ENCODE peak calls at places on chromosomes 11 and 22, in eight cellular contexts. R is tibial nerve; G is RWPE2; W is CD4-positive, alpha-beta memory T cell; V is fibroblast of lung; D is sigmoid colon; E is heart right ventricle; U is GM23338. S is an unnamed sample. For H3K4me1, the result is how much of the 10 kb centered on the place peaks cover.

GRCh38 chr11:122213111-122213510 is 97.1 kb upstream of the BLID start:
- DNase-seq in G (no peak), U (no peak), R (no peak), E (no peak), V (no peak), D (no peak), W (no peak), S (no peak)

GRCh38 chr22:49621601-49622210 is 206.0 kb downstream of the BRD1 start:
- DNase-seq in R (no peak), U (no peak), V (no peak), E (no peak), D (peak), G (peak), W (no peak), S (no peak)

GRCh38 chr11:1825039-1825740 is 9.6 kb upstream of the SYT8 start:
- DNase-seq in U (peak), V (no peak), G (no peak), E (no peak), D (no peak), R (no peak), W (no peak), S (no peak)

GRCh38 chr11:107819361-107820014 is 39.1 kb downstream of the SLC35F2 start:
- DNase-seq in D (no peak), W (no peak), U (no peak), G (no peak), V (peak), R (no peak), E (no peak), S (no peak)

GRCh38 chr11:64518928-64519327 is 72.1 kb upstream of the SLC22A12 start:
- DNase-seq in W (no peak), E (no peak), D (no peak), R (no peak), U (no peak), G (no peak), V (no peak), S (no peak)

GRCh38 chr22:46908641-46909107 is 146.2 kb downstream of the TBC1D22A start:
- DNase-seq in U (no peak), E (no peak), G (no peak), D (no peak), R (no peak), V (no peak), W (no peak), S (no peak)

GRCh38 chr11:64969209-64969608 is 2.7 kb downstream of the MAJIN start:
- DNase-seq in G (no peak), W (no peak), R (no peak), E (no peak), U (no peak), D (no peak), V (peak), S (no peak)

GRCh38 chr11:128949791-128950454 is 7.3 kb upstream of the TP53AIP1 start:
- DNase-seq in U (no peak), W (no peak), G (no peak), R (no peak), E (no peak), D (no peak), V (no peak), S (no peak)

GRCh38 chr22:35892192-35892591 is 136.4 kb downstream of the RBFOX2 start:
- DNase-seq in G (no peak), E (no peak), D (no peak), R (no peak), W (no peak), V (peak), U (no peak), S (no peak)

GRCh38 chr11:35330924-35331323 is 88.4 kb downstream of the SLC1A2 start:
- DNase-seq in W (peak), E (no peak), V (no peak), G (no peak), R (no peak), D (no peak), U (no peak), S (no peak)

GRCh38 chr22:36162127-36163034 is 1.8 kb upstream of the APOL3 start:
- DNase-seq in V (peak), E (no peak), D (no peak), W (peak), U (no peak), R (no peak), G (no peak), S (no peak)

GRCh38 chr11:94036096-94036495 is 14.9 kb downstream of the HEPHL1 start:
- DNase-seq in W (no peak), R (no peak), D (no peak), G (no peak), E (no peak), V (no peak), U (no peak), S (no peak)

GRCh38 chr11:116736763-116737162 is 36.0 kb downstream of the BUD13 start:
- DNase-seq in U (peak), G (no peak), R (no peak), W (no peak), E (no peak), D (no peak), V (no peak), S (no peak)

GRCh38 chr11:35907648-35908431 is 36.0 kb upstream of the LDLRAD3 start:
- DNase-seq in U (no peak), G (no peak), E (no peak), R (peak), D (peak), V (peak), W (no peak), S (no peak)

GRCh38 chr11:118435233-118435892 is 929 bp upstream of the KMT2A start:
- DNase-seq in E (peak), G (peak), W (peak), R (peak), D (peak), V (peak), U (peak), S (peak)

GRCh38 chr22:38925571-38926041 is 31.8 kb upstream of the APOBEC3A start:
- DNase-seq in U (no peak), G (no peak), E (no peak), D (no peak), W (no peak), R (no peak), V (peak), S (no peak)

GRCh38 chr11:14300661-14301304 is 58.2 kb downstream of the RRAS2 start:
- DNase-seq in W (no peak), R (peak), V (peak), E (no peak), D (peak), U (peak), G (no peak), S (peak)

GRCh38 chr11:36210529-36210928 is 78.7 kb downstream of the COMMD9 start:
- DNase-seq in U (no peak), W (no peak), E (no peak), G (no peak), D (no peak), R (no peak), V (no peak), S (no peak)

GRCh38 chr11:93196816-93197382 is 892 bp downstream of the SLC36A4 start:
- DNase-seq in V (no peak), G (no peak), E (no peak), W (no peak), R (no peak), D (no peak), U (peak), S (no peak)

GRCh38 chr11:69242583-69242940 is 51.4 kb upstream of the MYEOV start:
- DNase-seq in V (no peak), U (no peak), G (no peak), D (peak), W (no peak), E (no peak), R (no peak), S (no peak)

GRCh38 chr11:69240332-69241074 is 53.5 kb upstream of the MYEOV start:
- DNase-seq in W (no peak), R (no peak), U (peak), E (no peak), V (no peak), D (no peak), G (no peak), S (peak)

GRCh38 chr11:69243496-69244200 is 50.3 kb upstream of the MYEOV start:
- DNase-seq in W (no peak), U (no peak), D (peak), G (no peak), R (no peak), V (no peak), E (no peak), S (no peak)

GRCh38 chr11:69241075-69241740 is 52.7 kb upstream of the MYEOV start:
- DNase-seq in R (no peak), G (no peak), D (peak), U (peak), V (no peak), E (no peak), W (no peak), S (no peak)

DNA sequence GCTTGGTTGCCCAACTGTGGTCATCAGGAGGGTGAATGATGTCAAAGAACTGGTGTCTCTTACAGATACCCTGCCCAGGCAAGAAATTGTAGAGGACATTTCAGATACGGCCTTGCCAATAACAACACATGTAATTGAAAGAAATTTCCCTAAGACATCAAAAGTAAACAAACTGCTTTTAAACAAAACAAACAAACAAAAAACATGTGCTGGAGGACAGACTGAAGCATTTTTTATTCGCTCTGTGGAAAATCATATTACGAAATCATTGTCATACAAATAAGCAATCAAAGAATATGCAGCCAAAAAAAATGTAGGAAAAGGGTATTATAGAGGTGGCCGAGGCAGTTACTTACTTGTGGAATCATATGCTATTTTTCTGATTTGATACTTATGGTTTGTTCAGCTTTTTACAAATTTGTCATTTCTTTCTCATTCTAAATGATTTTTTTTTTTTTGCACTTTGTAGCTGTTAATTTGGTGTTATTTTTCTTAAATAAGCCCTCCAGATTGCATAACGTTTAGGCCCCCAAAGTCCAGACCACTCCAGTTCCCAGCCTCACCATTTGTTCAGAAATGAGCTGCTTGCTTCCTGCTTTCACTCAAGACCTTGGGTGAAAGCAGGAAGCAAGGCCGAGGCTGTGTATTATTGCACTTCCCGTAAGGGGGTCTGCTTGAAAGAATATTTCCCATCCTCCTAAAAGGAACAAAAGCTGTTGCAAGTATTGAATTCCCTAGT is 51.9 kb upstream of the MYEOV start:
- DNase-seq in W (no peak), D (no peak), R (no peak), V (no peak), G (no peak), E (no peak), U (no peak), S (no peak)
- H3K27ac ChIP-seq in W (no peak), D (no peak), R (no peak), V (no peak), G (no peak), E (no peak), U (no peak), S (no peak)

GRCh38 chr11:8234425-8234821 is 29.3 kb downstream of the LMO1 start:
- DNase-seq in V (peak), D (no peak), E (no peak), U (peak), R (no peak), W (no peak), G (no peak), S (no peak)
- H3K4me1 ChIP-seq in V (under half), D (under half), E (under half), U (under half), R (under half), W (under half), G (under half), S (under half)

GRCh38 chr22:24696551-24697001 is 77.9 kb downstream of the PIWIL3 start:
- DNase-seq in U (no peak), D (no peak), R (no peak), W (no peak), G (no peak), V (no peak), E (no peak), S (no peak)

GRCh38 chr22:24698266-24698926 is 76.1 kb downstream of the PIWIL3 start:
- DNase-seq in U (no peak), G (no peak), W (no peak), E (no peak), R (no peak), V (no peak), D (no peak), S (no peak)

GRCh38 chr22:24697671-24698082 is 76.8 kb downstream of the PIWIL3 start:
- DNase-seq in G (no peak), R (peak), D (no peak), U (no peak), W (no peak), E (peak), V (no peak), S (no peak)

GRCh38 chr22:24695958-24696511 is 78.5 kb downstream of the PIWIL3 start:
- DNase-seq in G (no peak), D (no peak), V (peak), U (peak), W (no peak), R (no peak), E (peak), S (peak)

GRCh38 chr22:24697141-24697540 is 77.4 kb downstream of the PIWIL3 start:
- DNase-seq in E (no peak), V (no peak), U (no peak), D (no peak), G (no peak), R (no peak), W (no peak), S (no peak)
- H3K27ac ChIP-seq in E (no peak), V (no peak), U (no peak), D (no peak), G (no peak), R (no peak), W (no peak), S (no peak)

DNA sequence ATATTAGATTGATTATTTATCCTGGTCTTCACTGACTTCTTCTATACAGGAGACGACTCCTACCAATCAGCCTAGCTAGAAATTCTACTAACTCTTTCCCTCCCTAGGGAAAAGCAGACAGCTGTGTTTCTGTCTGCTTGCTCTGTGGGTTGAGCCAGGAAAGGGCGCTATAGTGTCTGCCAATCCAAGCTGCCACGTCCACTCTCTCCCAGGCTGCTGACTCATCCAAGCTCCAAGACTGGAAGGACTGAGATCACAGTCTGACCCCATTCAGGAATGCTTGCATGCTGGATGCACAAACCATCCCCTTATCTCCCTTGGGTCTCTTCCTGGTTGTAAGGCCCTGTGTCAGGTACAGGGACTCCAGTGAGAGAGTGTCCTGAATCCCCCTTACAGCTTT is 955.6 kb downstream of the OPCML start:
- DNase-seq in W (no peak), V (peak), G (no peak), R (no peak), U (peak), E (no peak), D (no peak), S (peak)
- H3K4me1 ChIP-seq in W (under half), V (under half), G (under half), R (under half), U (under half), E (under half), D (under half), S (under half)

GRCh38 chr11:587546-587945 is 11.3 kb downstream of the PHRF1 start:
- DNase-seq in D (no peak), R (no peak), W (no peak), E (no peak), U (no peak), G (no peak), V (no peak), S (no peak)
- H3K27ac ChIP-seq in D (no peak), R (no peak), W (peak), E (no peak), U (no peak), G (peak), V (no peak), S (no peak)

DNA sequence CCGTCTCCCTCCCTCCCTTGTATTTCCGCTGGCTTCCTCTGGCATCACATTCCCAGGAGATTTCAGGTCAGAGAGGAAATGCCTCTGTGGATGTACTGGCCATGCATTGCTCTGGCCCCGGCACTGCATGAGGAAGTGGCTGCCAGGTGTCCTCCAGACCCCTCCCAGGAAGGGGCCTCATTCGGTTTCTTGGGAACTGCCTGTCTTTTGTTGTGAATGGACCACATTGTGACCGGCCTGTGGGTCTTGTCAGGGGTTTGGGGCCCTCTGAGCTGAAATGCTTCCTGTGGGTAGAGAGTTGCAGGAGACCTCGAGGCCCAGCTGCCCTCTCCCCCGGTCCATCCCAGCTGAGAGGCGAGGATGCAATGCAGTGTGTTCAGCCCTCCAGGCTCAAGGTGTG is 18.8 kb upstream of the ST3GAL4 start:
- DNase-seq in D (no peak), W (no peak), V (peak), G (peak), E (no peak), U (peak), R (no peak), S (peak)
- H3K4me1 ChIP-seq in D (under half), W (under half), V (under half), G (under half), E (half or more), U (under half), R (under half), S (half or more)

DNA sequence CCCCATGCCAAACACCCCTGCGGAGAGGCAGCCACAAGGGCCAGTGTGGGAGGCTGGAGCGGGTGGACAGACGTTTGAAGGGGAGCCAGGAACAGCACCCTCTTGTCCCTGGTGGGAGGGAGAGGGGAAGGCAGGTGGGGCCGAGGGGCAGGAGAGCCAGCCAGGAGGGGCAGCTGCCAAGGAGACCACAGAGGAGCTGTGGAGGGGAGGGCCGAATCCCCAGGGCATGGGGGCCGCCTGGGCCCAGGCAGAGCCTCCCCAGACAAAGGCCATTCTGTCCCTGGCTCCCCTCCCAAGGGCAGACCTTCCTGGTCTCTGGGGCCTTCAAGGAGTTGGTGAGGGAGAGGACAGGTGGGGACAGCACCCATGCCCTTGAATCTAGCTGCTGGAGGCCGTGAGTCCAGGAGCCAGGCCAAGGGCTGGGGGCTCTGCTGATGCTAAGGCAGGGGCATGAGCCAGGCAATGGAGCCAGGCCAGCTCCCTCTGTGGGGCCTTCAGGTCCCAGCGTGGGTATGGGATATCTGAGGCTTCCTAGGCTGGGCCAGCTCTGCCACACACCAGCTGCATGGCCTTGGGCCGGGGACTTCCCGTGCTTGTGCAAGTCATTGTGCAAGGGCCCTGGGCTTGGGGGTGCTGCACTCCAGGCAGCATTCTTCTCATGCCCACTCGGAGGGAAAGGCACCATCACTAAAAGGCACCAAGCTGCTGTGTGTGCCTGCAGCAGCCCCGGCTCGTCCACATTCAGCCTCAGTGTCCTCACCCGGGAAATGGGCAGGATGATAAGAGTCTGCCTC is 11.4 kb downstream of the EMID1 start:
- DNase-seq in V (peak), R (no peak), W (no peak), E (no peak), G (peak), D (peak), U (no peak), S (peak)
- H3K27ac ChIP-seq in V (no peak), R (no peak), W (no peak), E (no peak), G (no peak), D (no peak), U (no peak), S (no peak)

S was measured in SJCRH30.